ENCODE peak calls at places on chromosomes 5 and 9, in eight cellular contexts. B, S, G, T, Z, P, I and W are unnamed samples.

GRCh38 chr9:109031241-109031640 is 17.9 kb upstream of the CTNNAL1 start:
- DNase-seq in B (no peak), S (peak), G (peak), T (peak), Z (no peak), P (no peak), I (peak), W (no peak)

GRCh38 chr9:81592890-81593271 is 96.5 kb downstream of the TLE1 start:
- DNase-seq in B (no peak), S (no peak), G (no peak), T (no peak), Z (peak), P (no peak), I (no peak), W (peak)

GRCh38 chr5:53568868-53569267 is 8.4 kb downstream of the NDUFS4 start:
- DNase-seq in B (no peak), S (no peak), G (no peak), T (no peak), Z (no peak), P (peak), I (peak), W (peak)

GRCh38 chr5:149325166-149325735 is 20.0 kb upstream of the GRPEL2 start:
- DNase-seq in B (no peak), S (peak), G (peak), T (peak), Z (no peak), P (no peak), I (peak), W (no peak)

GRCh38 chr5:146891511-146891910 is 13.0 kb upstream of the PPP2R2B start:
- DNase-seq in B (no peak), S (no peak), G (no peak), T (no peak), Z (no peak), P (no peak), I (no peak), W (no peak)

GRCh38 chr5:168270446-168270845 is 21.0 kb upstream of the WWC1 start:
- DNase-seq in B (no peak), S (peak), G (no peak), T (peak), Z (no peak), P (no peak), I (no peak), W (no peak)

GRCh38 chr9:136609160-136609475 is 53.6 kb upstream of the EGFL7 start:
- DNase-seq in B (no peak), S (no peak), G (no peak), T (no peak), Z (no peak), P (no peak), I (no peak), W (no peak)

GRCh38 chr5:168260353-168261211 is 30.9 kb upstream of the WWC1 start:
- DNase-seq in B (no peak), S (no peak), G (no peak), T (peak), Z (no peak), P (no peak), I (no peak), W (no peak)

GRCh38 chr5:152584103-152584502 is 179.0 kb upstream of the NMUR2 start:
- DNase-seq in B (no peak), S (no peak), G (no peak), T (no peak), Z (peak), P (no peak), I (no peak), W (no peak)

GRCh38 chr5:16936150-16937022 is at the start of gene MYO10:
- DNase-seq in B (peak), S (peak), G (peak), T (peak), Z (peak), P (no peak), I (peak), W (peak)

GRCh38 chr5:97044057-97044456 is 98.4 kb downstream of the LIX1 start:
- DNase-seq in B (no peak), S (peak), G (peak), T (peak), Z (peak), P (no peak), I (no peak), W (peak)

GRCh38 chr5:138760448-138761110 is 7.4 kb downstream of the CTNNA1 start:
- DNase-seq in B (no peak), S (no peak), G (no peak), T (no peak), Z (no peak), P (no peak), I (no peak), W (no peak)

GRCh38 chr9:3337515-3337914 is 188.3 kb downstream of the RFX3 start:
- DNase-seq in B (no peak), S (peak), G (peak), T (peak), Z (peak), P (no peak), I (peak), W (no peak)

GRCh38 chr9:127711831-127712274 is 3.6 kb downstream of the PTRH1 start:
- DNase-seq in B (no peak), S (no peak), G (no peak), T (no peak), Z (no peak), P (no peak), I (no peak), W (no peak)

GRCh38 chr9:118896356-118897000 is 472.8 kb downstream of the BRINP1 start:
- DNase-seq in B (no peak), S (no peak), G (no peak), T (no peak), Z (no peak), P (no peak), I (no peak), W (peak)

GRCh38 chr5:154995679-154996078 is 17.9 kb upstream of the KIF4B start:
- DNase-seq in B (no peak), S (no peak), G (no peak), T (no peak), Z (no peak), P (no peak), I (no peak), W (peak)

GRCh38 chr9:96441798-96442445 is 8.0 kb upstream of the HABP4 start:
- DNase-seq in B (no peak), S (peak), G (peak), T (peak), Z (no peak), P (no peak), I (peak), W (peak)

GRCh38 chr5:107808671-107809137 is 138.0 kb upstream of the EFNA5 start:
- DNase-seq in B (no peak), S (no peak), G (no peak), T (no peak), Z (peak), P (no peak), I (no peak), W (no peak)

GRCh38 chr5:149445739-149446369 is 66.8 kb upstream of the IL17B start:
- DNase-seq in B (no peak), S (peak), G (peak), T (peak), Z (no peak), P (no peak), I (peak), W (peak)

GRCh38 chr9:81268048-81268447 is 421.3 kb downstream of the TLE1 start:
- DNase-seq in B (no peak), S (peak), G (no peak), T (peak), Z (no peak), P (no peak), I (peak), W (no peak)

GRCh38 chr9:122370869-122371467 is at the start of gene PTGS1:
- DNase-seq in B (peak), S (peak), G (no peak), T (peak), Z (peak), P (no peak), I (peak), W (no peak)

GRCh38 chr9:136530472-136531089 is 15.3 kb downstream of the NOTCH1 start:
- DNase-seq in B (no peak), S (no peak), G (no peak), T (no peak), Z (no peak), P (no peak), I (no peak), W (no peak)

GRCh38 chr5:132657676-132658382 is at the start of gene IL13:
- DNase-seq in B (no peak), S (no peak), G (no peak), T (no peak), Z (no peak), P (no peak), I (no peak), W (no peak)

GRCh38 chr5:148961261-148962199 is 101.3 kb downstream of the SH3TC2 start:
- DNase-seq in B (no peak), S (no peak), G (no peak), T (no peak), Z (no peak), P (no peak), I (no peak), W (no peak)

DNA sequence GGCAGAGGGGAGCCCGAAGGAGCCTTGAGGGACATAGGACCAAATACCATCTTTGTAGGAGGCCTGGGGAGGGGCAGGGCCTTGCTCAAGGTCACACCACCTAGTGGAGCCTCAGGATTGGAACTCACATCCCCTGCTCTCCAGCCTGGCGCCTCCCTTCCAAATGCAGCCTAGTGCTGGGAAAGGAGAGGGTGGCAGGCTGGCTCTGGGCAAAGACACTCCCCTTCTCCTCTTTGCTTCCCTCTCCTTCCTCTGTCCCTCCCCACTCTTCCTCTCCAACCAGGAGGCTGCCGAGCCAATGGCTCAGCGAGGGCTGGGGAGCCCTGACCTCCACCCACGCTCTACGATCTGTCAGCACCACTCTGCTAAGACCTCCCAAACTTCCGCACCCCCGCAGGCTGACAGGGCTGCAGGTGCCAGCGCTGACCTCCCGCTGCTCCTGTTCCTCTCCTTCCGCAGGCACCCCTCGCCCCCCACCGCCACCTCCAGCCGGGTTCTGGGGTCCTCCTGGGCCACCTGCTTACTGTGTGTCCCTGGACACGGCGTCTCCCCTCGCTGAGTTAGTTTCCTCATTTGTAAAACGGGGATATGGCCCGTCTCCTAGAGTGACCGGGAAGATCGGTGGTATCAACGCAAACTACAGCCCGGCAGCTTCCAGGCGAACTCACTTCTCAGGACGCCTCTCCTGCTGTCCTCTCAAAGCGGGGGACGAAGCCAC is 52.9 kb downstream of the C9orf50 start:
- DNase-seq in B (no peak), S (peak), G (no peak), T (peak), Z (peak), P (no peak), I (peak), W (peak)
- H3K4me3 ChIP-seq in B (peak), S (peak), G (peak), T (peak), Z (peak), P (peak), I (peak), W (peak)

GRCh38 chr5:39757121-39757520 is 332.3 kb upstream of the DAB2 start:
- DNase-seq in B (no peak), S (peak), G (no peak), T (peak), Z (no peak), P (no peak), I (peak), W (no peak)

GRCh38 chr5:39758426-39758825 is 333.6 kb upstream of the DAB2 start:
- DNase-seq in B (no peak), S (peak), G (no peak), T (peak), Z (no peak), P (no peak), I (no peak), W (no peak)

GRCh38 chr5:39760385-39761198 is 335.8 kb upstream of the DAB2 start:
- DNase-seq in B (no peak), S (peak), G (peak), T (peak), Z (no peak), P (no peak), I (peak), W (no peak)

GRCh38 chr5:39761199-39761580 is 336.4 kb upstream of the DAB2 start:
- DNase-seq in B (no peak), S (no peak), G (no peak), T (no peak), Z (no peak), P (no peak), I (no peak), W (no peak)

DNA sequence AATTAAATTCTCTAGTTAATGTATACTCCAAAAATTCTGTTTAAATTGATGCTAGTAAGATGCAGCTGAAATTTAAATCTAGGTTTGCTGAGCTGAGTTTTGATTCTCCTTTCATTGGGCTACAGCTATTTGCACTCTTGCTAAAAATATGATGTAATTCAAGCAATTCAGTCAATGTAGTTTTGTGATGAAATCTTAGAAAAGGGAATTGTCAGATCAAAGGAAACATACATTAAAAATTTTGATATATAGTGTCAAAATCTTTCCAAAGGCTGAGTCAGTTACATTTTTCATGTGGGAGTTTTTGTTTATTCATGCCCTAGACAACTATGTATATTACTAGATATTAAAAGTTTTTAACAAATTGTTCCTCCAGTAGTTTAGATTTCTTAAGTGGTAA is 334.9 kb upstream of the DAB2 start:
- DNase-seq in B (no peak), S (peak), G (no peak), T (peak), Z (no peak), P (no peak), I (peak), W (no peak)
- H3K4me3 ChIP-seq in B (no peak), S (no peak), G (no peak), T (no peak), Z (no peak), P (no peak), I (peak), W (no peak)

GRCh38 chr9:1521547-1521946 is 471.4 kb downstream of the DMRT2 start:
- DNase-seq in B (no peak), S (no peak), G (no peak), T (no peak), Z (no peak), P (no peak), I (no peak), W (no peak)

GRCh38 chr9:1522219-1522767 is 472.1 kb downstream of the DMRT2 start:
- DNase-seq in B (no peak), S (no peak), G (no peak), T (no peak), Z (no peak), P (no peak), I (no peak), W (no peak)
- H3K4me3 ChIP-seq in B (no peak), S (no peak), G (no peak), T (no peak), Z (no peak), P (no peak), I (no peak), W (no peak)

DNA sequence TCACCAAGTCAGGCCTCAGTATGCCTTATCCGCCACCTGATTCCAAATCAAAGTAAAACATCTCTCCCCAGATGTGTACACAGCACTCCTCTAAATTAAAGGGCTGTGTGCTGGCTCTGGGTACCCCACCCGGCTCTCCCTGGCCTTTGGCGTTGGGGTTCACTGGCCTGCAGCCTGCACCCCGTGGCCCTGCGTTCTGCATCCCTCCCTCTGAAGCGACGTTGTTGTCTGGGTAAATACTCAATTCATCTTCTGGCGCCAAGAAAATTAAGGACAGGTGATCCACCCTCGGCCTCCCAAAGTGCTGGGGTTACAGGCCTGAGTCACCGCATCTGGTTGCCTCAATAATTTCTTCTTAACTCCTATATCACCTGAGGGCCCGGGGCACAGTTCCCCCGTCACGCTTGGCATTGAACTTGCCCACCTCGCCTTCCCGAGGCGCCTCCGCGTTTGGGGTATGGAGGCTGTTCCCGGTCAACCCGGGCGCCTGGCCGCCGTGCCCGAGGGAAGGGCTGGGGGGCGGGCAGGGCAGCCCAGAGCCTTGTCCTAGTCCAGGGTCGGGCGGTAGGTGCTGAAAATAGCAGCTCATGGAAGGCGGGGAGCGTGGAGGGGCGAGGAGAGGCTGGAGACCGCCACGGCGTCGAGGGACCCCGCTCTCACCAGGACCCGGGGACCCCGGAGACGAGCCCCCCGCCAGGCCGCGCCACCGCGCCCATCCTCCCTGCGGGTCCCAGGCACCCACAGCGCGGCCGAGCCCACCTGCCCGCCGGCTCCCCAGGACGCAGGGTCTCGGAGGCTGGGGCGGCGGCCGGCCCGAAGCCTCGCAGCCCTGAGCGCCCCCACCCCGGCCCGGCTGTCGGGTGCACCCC is 531 bp downstream of the ABO start:
- DNase-seq in B (no peak), S (no peak), G (no peak), T (no peak), Z (no peak), P (no peak), I (no peak), W (no peak)
- H3K4me3 ChIP-seq in B (no peak), S (no peak), G (no peak), T (peak), Z (peak), P (no peak), I (no peak), W (no peak)

GRCh38 chr9:130780865-130781504 is 54.1 kb upstream of the ABL1 start:
- DNase-seq in B (no peak), S (peak), G (no peak), T (peak), Z (no peak), P (peak), I (peak), W (peak)
- H3K4me3 ChIP-seq in B (no peak), S (peak), G (no peak), T (no peak), Z (no peak), P (peak), I (peak), W (peak)

GRCh38 chr9:34579819-34580185 is 9.7 kb downstream of the CNTFR start:
- DNase-seq in B (no peak), S (no peak), G (no peak), T (no peak), Z (no peak), P (no peak), I (no peak), W (no peak)

GRCh38 chr9:34581318-34581717 is 8.2 kb downstream of the CNTFR start:
- DNase-seq in B (no peak), S (no peak), G (no peak), T (no peak), Z (no peak), P (no peak), I (no peak), W (no peak)

GRCh38 chr9:34579097-34579818 is 10.3 kb downstream of the CNTFR start:
- DNase-seq in B (no peak), S (no peak), G (no peak), T (no peak), Z (no peak), P (no peak), I (no peak), W (peak)

GRCh38 chr9:34578241-34579096 is 11.1 kb downstream of the CNTFR start:
- DNase-seq in B (no peak), S (peak), G (no peak), T (peak), Z (no peak), P (no peak), I (peak), W (peak)

GRCh38 chr9:34580358-34580757 is 9.2 kb downstream of the CNTFR start:
- DNase-seq in B (no peak), S (no peak), G (no peak), T (no peak), Z (peak), P (no peak), I (no peak), W (no peak)
- H3K4me3 ChIP-seq in B (no peak), S (no peak), G (no peak), T (no peak), Z (no peak), P (no peak), I (no peak), W (no peak)

DNA sequence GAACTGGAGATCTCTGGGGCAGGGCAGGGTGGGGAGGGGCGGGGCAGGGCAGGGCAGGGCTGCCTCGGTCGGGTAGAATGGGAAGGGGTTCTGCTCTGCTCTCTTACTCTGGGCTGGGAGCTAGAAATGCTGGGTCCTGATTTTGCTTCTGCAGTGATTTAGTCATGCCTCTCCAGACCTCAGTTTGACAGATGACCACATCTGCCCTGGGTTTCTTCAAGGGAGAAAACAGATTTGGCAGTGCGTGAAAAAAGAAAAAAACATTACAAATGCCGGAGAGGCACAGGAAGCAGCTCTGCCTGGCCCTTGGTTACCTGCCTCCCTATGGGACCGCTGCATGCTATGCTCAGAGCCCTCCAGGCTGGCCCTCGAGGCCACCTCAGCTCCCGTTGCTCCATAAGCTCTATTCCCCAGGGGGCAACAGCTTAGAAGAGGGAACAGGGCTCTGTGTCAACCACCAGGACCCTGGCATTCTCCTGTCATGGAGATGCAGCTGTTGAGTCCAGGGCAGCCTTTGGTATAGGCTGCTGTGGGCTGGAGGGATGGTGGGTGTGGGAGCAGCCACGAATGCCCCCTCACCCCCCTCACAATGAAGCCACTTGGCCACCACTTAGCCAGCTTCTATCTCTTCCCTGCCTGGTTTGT is 53.2 kb upstream of the UBTD2 start:
- DNase-seq in B (no peak), S (no peak), G (no peak), T (no peak), Z (no peak), P (no peak), I (no peak), W (peak)
- H3K4me3 ChIP-seq in B (no peak), S (no peak), G (no peak), T (no peak), Z (no peak), P (no peak), I (no peak), W (no peak)